ENCODE peak calls at places on chromosomes 11 and 22, in five cellular contexts. P, W, Q, X and S are unnamed samples.

GRCh38 chr11:85759915-85760314 is 51.0 kb downstream of the SYTL2 start:
- DNase-seq in P (no peak), W (peak), Q (no peak), X (no peak), S (peak)

GRCh38 chr11:69269926-69270697 is 23.8 kb upstream of the MYEOV start:
- DNase-seq in P (no peak), W (no peak), Q (no peak), X (no peak), S (no peak)

GRCh38 chr22:21778705-21779363 is 43.2 kb upstream of the YPEL1 start:
- DNase-seq in P (no peak), W (no peak), Q (no peak), X (no peak), S (no peak)

GRCh38 chr22:46109474-46110003 is 40.8 kb upstream of the PPARA start:
- DNase-seq in P (no peak), W (no peak), Q (no peak), X (no peak), S (no peak)

GRCh38 chr11:85483861-85484260 is 143.3 kb downstream of the DLG2 start:
- DNase-seq in P (no peak), W (no peak), Q (no peak), X (no peak), S (peak)

GRCh38 chr11:69878144-69878883 is 59.1 kb upstream of the FGF3 start:
- DNase-seq in P (no peak), W (no peak), Q (peak), X (no peak), S (no peak)

GRCh38 chr11:89491141-89491690 is at the start of gene NOX4:
- DNase-seq in P (peak), W (no peak), Q (no peak), X (no peak), S (no peak)

GRCh38 chr22:46262449-46263207 is 515 bp downstream of the PKDREJ start:
- DNase-seq in P (no peak), W (no peak), Q (no peak), X (peak), S (no peak)

GRCh38 chr11:82832983-82833382 is 67.2 kb downstream of the PRCP start:
- DNase-seq in P (no peak), W (no peak), Q (no peak), X (no peak), S (no peak)

GRCh38 chr22:24330636-24331035 is 60.0 kb downstream of the SPECC1L start:
- DNase-seq in P (no peak), W (no peak), Q (no peak), X (no peak), S (no peak)

GRCh38 chr11:61890536-61891330 is 612 bp downstream of the FADS3 start:
- DNase-seq in P (no peak), W (no peak), Q (peak), X (peak), S (no peak)

GRCh38 chr11:11171285-11171684 is 181.8 kb downstream of the CSNK2A3 start:
- DNase-seq in P (no peak), W (no peak), Q (no peak), X (no peak), S (no peak)

GRCh38 chr11:1297011-1297575 is 12.3 kb downstream of the TOLLIP start:
- DNase-seq in P (no peak), W (no peak), Q (peak), X (no peak), S (no peak)

GRCh38 chr22:24952837-24953293 is 349 bp downstream of the KIAA1671 start:
- DNase-seq in P (no peak), W (no peak), Q (no peak), X (no peak), S (no peak)

GRCh38 chr11:134207538-134208239 is 16.1 kb downstream of the NCAPD3 start:
- DNase-seq in P (no peak), W (no peak), Q (peak), X (peak), S (no peak)

GRCh38 chr11:115201121-115201792 is 303.0 kb downstream of the CADM1 start:
- DNase-seq in P (no peak), W (no peak), Q (no peak), X (no peak), S (peak)

GRCh38 chr11:113991718-113992458 is 17.0 kb downstream of the HTR3A start:
- DNase-seq in P (no peak), W (no peak), Q (no peak), X (no peak), S (no peak)

GRCh38 chr22:50581031-50581949 is 1.4 kb downstream of the CHKB start:
- DNase-seq in P (no peak), W (no peak), Q (no peak), X (no peak), S (no peak)

GRCh38 chr11:36672815-36673450 is 74.9 kb upstream of the RAG2 start:
- DNase-seq in P (no peak), W (peak), Q (no peak), X (no peak), S (peak)

GRCh38 chr11:132258865-132259264 is 888.5 kb downstream of the NTM start:
- DNase-seq in P (no peak), W (no peak), Q (no peak), X (no peak), S (no peak)

GRCh38 chr11:908273-908672 is 2.3 kb downstream of the CHID1 start:
- DNase-seq in P (no peak), W (no peak), Q (no peak), X (no peak), S (no peak)

GRCh38 chr11:117179048-117179999 is 781 bp downstream of the SIDT2 start:
- DNase-seq in P (no peak), W (no peak), Q (no peak), X (peak), S (no peak)

GRCh38 chr22:21642584-21643448 is 714 bp downstream of the SDF2L1 start:
- DNase-seq in P (no peak), W (no peak), Q (peak), X (peak), S (no peak)

GRCh38 chr11:70402685-70403084 is 4.4 kb downstream of the CTTN start:
- DNase-seq in P (no peak), W (no peak), Q (no peak), X (no peak), S (no peak)

GRCh38 chr22:44274918-44275665 is 37.7 kb downstream of the SHISAL1 start:
- DNase-seq in P (no peak), W (no peak), Q (no peak), X (no peak), S (no peak)

GRCh38 chr22:20843501-20843900 is 15.1 kb downstream of the PI4KA start:
- DNase-seq in P (no peak), W (no peak), Q (no peak), X (no peak), S (no peak)